ENCODE peak calls at places on chromosome 17, in four cellular contexts. Y is right atrium auricular region, X is AG04450, Z is uterus. F is an unnamed sample. For H3K9me3, the result is how much of the 10 kb centered on the place peaks cover.

GRCh38 chr17:28567604-28568003 is 3.7 kb downstream of the PIGS start:
- DNase-seq in X (no peak), Y (no peak), Z (no peak), F (no peak)

GRCh38 chr17:63568563-63568962 is 18.3 kb downstream of the DCAF7 start:
- DNase-seq in Z (no peak), Y (no peak), X (no peak), F (no peak)

GRCh38 chr17:34246436-34246835 is 8.6 kb upstream of the CCL2 start:
- DNase-seq in X (no peak), Z (no peak), Y (no peak), F (no peak)

GRCh38 chr17:79892457-79893236 is 53.4 kb upstream of the CBX4 start:
- DNase-seq in Y (no peak), X (no peak), Z (no peak), F (peak)

GRCh38 chr17:73109603-73110002 is 17.1 kb upstream of the SLC39A11 start:
- DNase-seq in Z (no peak), X (no peak), Y (no peak), F (no peak)

GRCh38 chr17:74204474-74204873 is 996 bp downstream of the RPL38 start:
- DNase-seq in X (no peak), Z (no peak), Y (no peak), F (no peak)

GRCh38 chr17:47850373-47850691 is 631 bp downstream of the SP6 start:
- DNase-seq in Z (no peak), X (no peak), Y (no peak), F (no peak)

GRCh38 chr17:29592850-29593545 is at the start of gene ANKRD13B:
- DNase-seq in Z (peak), Y (no peak), X (no peak), F (peak)

GRCh38 chr17:44842748-44843147 is 4.9 kb upstream of the HIGD1B start:
- DNase-seq in Y (no peak), X (no peak), Z (no peak), F (peak)

DNA sequence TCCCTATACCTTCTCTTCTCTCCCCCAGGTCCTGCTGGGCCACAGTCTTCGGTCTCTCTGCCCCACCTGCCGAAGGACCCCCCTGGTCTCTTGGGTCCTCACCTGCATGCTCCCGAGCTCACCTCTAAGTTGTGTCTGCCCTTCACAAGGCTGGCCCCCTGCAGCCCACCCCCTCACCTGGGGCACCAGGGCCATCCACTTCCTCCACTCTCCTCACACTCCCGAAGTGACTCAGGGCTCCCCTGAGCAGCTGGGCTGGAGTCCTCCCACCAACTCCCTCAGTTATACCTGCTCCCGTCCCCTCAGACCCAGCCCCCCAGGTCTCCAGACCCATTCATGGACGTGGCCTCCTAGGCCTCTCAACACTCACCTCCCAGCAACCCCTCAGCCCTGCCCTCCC is 822.0 kb downstream of the KCNJ18 start:
- DNase-seq in Z (no peak), X (no peak), Y (no peak), F (no peak)
- H3K9me3 ChIP-seq in Z (under half), X (half or more), Y (under half), F (under half)

DNA sequence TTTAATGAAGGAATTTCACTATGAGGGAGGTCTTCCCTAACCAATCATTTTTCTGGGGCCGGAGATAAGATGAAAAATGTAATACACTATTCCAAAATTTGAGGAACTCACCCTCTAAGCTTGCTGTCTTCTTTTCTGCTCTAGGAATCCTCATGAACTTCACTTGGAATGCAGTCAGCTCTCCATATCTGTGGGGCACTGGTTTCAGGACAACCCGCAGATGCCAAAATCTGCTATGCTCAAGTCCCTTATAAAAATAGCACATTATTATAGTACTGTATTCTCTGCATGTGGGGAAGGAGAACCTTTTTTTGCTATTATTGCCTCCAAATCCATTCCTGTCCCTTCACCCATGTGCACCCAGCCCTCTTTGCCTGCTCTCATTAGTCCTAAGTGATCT is 146.0 kb downstream of the ABCA8 start:
- DNase-seq in Z (no peak), Y (no peak), X (no peak), F (no peak)
- H3K4me3 ChIP-seq in Z (no peak), Y (no peak), X (no peak), F (no peak)

DNA sequence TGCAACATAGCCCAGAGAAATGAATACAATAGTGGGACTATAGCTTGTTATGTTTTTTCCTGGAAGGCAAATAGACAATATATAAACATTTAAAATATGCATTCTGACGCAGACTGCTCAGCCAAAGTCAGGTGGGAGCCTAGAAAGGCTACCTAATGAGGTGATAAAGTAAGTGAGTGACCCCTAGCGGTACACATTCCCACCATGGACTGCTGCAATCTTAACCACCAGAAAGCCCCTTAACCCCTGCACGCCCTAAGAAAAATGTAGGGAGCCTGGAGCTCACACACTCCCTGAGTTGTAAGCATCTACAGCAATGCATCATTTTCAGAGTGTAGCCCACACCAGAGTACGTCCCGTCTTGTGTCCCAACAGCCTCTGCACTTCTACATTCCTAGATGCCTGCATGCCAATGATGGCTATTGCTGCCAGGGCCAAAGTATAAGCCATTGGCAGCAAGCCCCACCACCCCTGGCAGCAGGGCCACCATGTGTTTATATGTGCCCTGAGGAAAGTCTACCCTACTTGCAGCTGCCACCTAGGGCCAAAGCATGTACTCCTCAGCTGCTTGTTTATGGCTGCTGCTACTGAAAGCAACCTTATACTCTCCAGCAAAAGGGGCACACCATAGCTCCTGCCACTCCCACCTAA is 127.6 kb downstream of the KIF2B start:
- DNase-seq in Z (no peak), Y (no peak), X (no peak), F (no peak)
- H3K9me3 ChIP-seq in Z (under half), Y (under half), X (under half), F (under half)

GRCh38 chr17:78268191-78268874 is 36.9 kb downstream of the TMEM235 start:
- DNase-seq in X (no peak), Z (no peak), Y (no peak), F (no peak)

GRCh38 chr17:78266771-78267170 is 35.3 kb downstream of the TMEM235 start:
- DNase-seq in Y (no peak), Z (no peak), X (no peak), F (no peak)

GRCh38 chr17:78265121-78265520 is 33.7 kb downstream of the TMEM235 start:
- DNase-seq in Y (no peak), X (no peak), Z (no peak), F (no peak)

GRCh38 chr17:78267257-78268073 is 36.0 kb downstream of the TMEM235 start:
- DNase-seq in Z (no peak), Y (no peak), X (no peak), F (no peak)

DNA sequence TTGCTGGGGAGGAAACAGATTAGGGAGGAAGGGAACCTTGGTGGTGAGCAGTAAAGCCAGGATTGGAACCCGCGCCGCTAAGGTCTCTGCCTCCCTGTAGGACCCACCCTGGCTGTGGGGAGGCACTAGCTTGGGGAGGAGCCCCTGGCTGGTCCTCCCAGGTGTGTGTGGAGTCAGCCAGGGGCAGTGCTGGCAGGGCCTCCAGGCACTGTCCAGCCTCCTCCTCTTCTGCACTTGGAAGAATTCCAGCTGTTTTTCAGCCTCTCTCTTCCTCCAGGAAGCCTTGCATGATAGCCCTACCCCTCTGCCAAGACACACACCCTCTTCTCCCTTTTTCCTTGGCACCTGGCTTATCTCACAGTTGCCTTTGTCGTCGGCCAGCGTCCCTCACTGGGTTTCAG is 34.8 kb downstream of the TMEM235 start:
- DNase-seq in Z (no peak), X (no peak), Y (no peak), F (no peak)
- H3K4me3 ChIP-seq in Z (no peak), X (no peak), Y (no peak), F (no peak)

GRCh38 chr17:16551878-16552636 is 16.9 kb downstream of the ZNF287 start:
- DNase-seq in Z (no peak), X (no peak), Y (no peak), F (no peak)

DNA sequence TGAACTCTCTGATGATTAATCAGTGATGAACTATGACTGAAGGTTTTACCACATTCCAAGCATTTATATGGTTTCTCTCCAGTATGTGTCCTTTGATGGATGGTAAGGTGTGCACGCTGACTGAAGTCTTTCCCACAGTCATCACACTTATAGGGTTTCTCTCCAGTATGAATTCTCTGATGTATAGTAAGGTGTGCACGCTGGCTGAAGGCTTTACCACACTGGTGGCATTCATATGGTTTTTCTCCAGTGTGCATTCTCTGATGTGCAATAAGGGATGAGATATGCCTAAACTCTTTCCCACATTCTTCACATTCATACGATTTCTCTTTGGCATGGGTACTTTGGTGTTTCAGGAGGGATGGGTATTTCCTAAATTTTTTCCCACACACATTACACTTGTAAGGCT is 16.4 kb downstream of the ZNF287 start:
- DNase-seq in X (no peak), Z (no peak), Y (no peak), F (no peak)
- H3K9me3 ChIP-seq in X (under half), Z (half or more), Y (half or more), F (under half)

DNA sequence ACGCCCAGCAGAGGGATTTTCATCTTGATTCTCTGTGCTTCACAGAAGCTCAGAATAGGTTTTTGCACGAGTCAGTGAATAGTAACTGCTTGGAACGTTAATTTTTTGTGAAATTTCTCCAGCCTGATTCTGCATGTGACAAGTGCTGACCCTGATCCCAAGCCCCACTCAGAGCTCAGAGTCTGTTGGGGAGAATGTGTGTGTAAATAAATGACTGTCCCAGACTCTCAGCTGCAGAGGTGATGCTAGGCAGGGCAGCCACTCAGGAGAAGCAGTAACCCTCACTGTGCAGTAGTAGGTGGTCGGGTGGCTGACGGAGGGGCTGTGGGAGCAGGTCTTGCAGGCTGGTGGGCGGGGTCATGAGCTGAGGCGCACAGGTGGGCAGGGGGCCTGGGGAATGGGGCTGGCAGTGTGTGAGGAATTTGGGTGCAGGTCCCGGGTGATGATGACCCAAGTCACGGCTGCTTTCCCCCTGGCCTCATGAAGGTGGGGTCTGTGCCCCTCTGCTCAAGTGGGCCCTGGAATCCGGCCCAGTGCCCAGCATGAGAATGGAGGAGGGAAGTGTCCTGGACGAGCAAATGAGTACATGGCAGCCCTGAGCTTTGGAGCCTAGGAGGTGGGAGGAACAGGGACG is 16.3 kb upstream of the FOXK2 start:
- DNase-seq in Z (no peak), Y (no peak), X (no peak), F (no peak)
- H3K4me3 ChIP-seq in Z (no peak), Y (no peak), X (no peak), F (no peak)

F was measured in heart right ventricle.